ENCODE peak calls at places on chromosomes 12 and 14, in five cellular contexts. One of them, this sample, is unnamed.

GRCh38 chr12:108633534-108634224 is at the start of gene SELPLG:
- DNase-seq in lower lobe of right lung: peak
- DNase-seq in WERI-Rb-1: no peak
- DNase-seq in PC-3: no peak
- DNase-seq in kidney epithelial cell: no peak
- DNase-seq in this sample: peak

GRCh38 chr12:42691991-42692557 is 102.5 kb upstream of the PRICKLE1 start:
- DNase-seq in lower lobe of right lung: no peak
- DNase-seq in WERI-Rb-1: no peak
- DNase-seq in PC-3: no peak
- DNase-seq in kidney epithelial cell: no peak
- DNase-seq in this sample: no peak

GRCh38 chr12:39824505-39825198 is 205.0 kb upstream of the ABCD2 start:
- DNase-seq in lower lobe of right lung: no peak
- DNase-seq in WERI-Rb-1: no peak
- DNase-seq in PC-3: no peak
- DNase-seq in kidney epithelial cell: no peak
- DNase-seq in this sample: no peak

GRCh38 chr14:35374273-35374681 is 30.3 kb downstream of the NFKBIA start:
- DNase-seq in lower lobe of right lung: peak
- DNase-seq in WERI-Rb-1: no peak
- DNase-seq in PC-3: peak
- DNase-seq in kidney epithelial cell: peak
- DNase-seq in this sample: no peak

GRCh38 chr14:91252901-91253794 is 8.6 kb upstream of the GPR68 start:
- DNase-seq in lower lobe of right lung: peak
- DNase-seq in WERI-Rb-1: peak
- DNase-seq in PC-3: peak
- DNase-seq in kidney epithelial cell: no peak
- DNase-seq in this sample: no peak

GRCh38 chr12:26823391-26823790 is 9.6 kb downstream of the ITPR2 start:
- DNase-seq in lower lobe of right lung: no peak
- DNase-seq in WERI-Rb-1: no peak
- DNase-seq in PC-3: peak
- DNase-seq in kidney epithelial cell: no peak
- DNase-seq in this sample: no peak

GRCh38 chr14:59246566-59246965 is 58.1 kb downstream of the DAAM1 start:
- DNase-seq in lower lobe of right lung: no peak
- DNase-seq in WERI-Rb-1: no peak
- DNase-seq in PC-3: peak
- DNase-seq in kidney epithelial cell: no peak
- DNase-seq in this sample: no peak

GRCh38 chr12:113700943-113701342 is 229.3 kb upstream of the LHX5 start:
- DNase-seq in lower lobe of right lung: no peak
- DNase-seq in WERI-Rb-1: no peak
- DNase-seq in PC-3: peak
- DNase-seq in kidney epithelial cell: peak
- DNase-seq in this sample: no peak

GRCh38 chr14:92558319-92558718 is 44.7 kb downstream of the RIN3 start:
- DNase-seq in lower lobe of right lung: no peak
- DNase-seq in WERI-Rb-1: no peak
- DNase-seq in PC-3: no peak
- DNase-seq in kidney epithelial cell: no peak
- DNase-seq in this sample: no peak

GRCh38 chr12:116076399-116076798 is 201.1 kb downstream of the MED13L start:
- DNase-seq in lower lobe of right lung: no peak
- DNase-seq in WERI-Rb-1: no peak
- DNase-seq in PC-3: no peak
- DNase-seq in kidney epithelial cell: no peak
- DNase-seq in this sample: no peak

GRCh38 chr12:129901256-129901655 is 2.6 kb downstream of the TMEM132D start:
- DNase-seq in lower lobe of right lung: no peak
- DNase-seq in WERI-Rb-1: no peak
- DNase-seq in PC-3: no peak
- DNase-seq in kidney epithelial cell: peak
- DNase-seq in this sample: no peak

GRCh38 chr14:75570797-75571196 is 7.6 kb upstream of the FLVCR2 start:
- DNase-seq in lower lobe of right lung: no peak
- DNase-seq in WERI-Rb-1: no peak
- DNase-seq in PC-3: no peak
- DNase-seq in kidney epithelial cell: no peak
- DNase-seq in this sample: no peak

GRCh38 chr12:102562836-102563425 is 82.6 kb upstream of the IGF1 start:
- DNase-seq in lower lobe of right lung: no peak
- DNase-seq in WERI-Rb-1: no peak
- DNase-seq in PC-3: no peak
- DNase-seq in kidney epithelial cell: no peak
- DNase-seq in this sample: no peak

GRCh38 chr12:70960484-70960883 is 39.9 kb upstream of the PTPRR start:
- DNase-seq in lower lobe of right lung: no peak
- DNase-seq in WERI-Rb-1: no peak
- DNase-seq in PC-3: no peak
- DNase-seq in kidney epithelial cell: no peak
- DNase-seq in this sample: no peak

GRCh38 chr14:22386924-22387775 is 201.9 kb downstream of the DAD1 start:
- DNase-seq in lower lobe of right lung: peak
- DNase-seq in WERI-Rb-1: peak
- DNase-seq in PC-3: peak
- DNase-seq in kidney epithelial cell: no peak
- DNase-seq in this sample: peak

GRCh38 chr14:40221428-40221827 is 789.2 kb upstream of the FBXO33 start:
- DNase-seq in lower lobe of right lung: no peak
- DNase-seq in WERI-Rb-1: no peak
- DNase-seq in PC-3: peak
- DNase-seq in kidney epithelial cell: no peak
- DNase-seq in this sample: no peak

GRCh38 chr12:115380509-115381120 is 696.6 kb upstream of the TBX3 start:
- DNase-seq in lower lobe of right lung: no peak
- DNase-seq in WERI-Rb-1: no peak
- DNase-seq in PC-3: no peak
- DNase-seq in kidney epithelial cell: no peak
- DNase-seq in this sample: no peak

GRCh38 chr12:68042212-68042699 is 53.0 kb downstream of the IFNG-AS1 start:
- DNase-seq in lower lobe of right lung: no peak
- DNase-seq in WERI-Rb-1: peak
- DNase-seq in PC-3: no peak
- DNase-seq in kidney epithelial cell: no peak
- DNase-seq in this sample: peak

GRCh38 chr14:98171654-98172053 is 1100.3 kb downstream of the BCL11B start:
- DNase-seq in lower lobe of right lung: no peak
- DNase-seq in WERI-Rb-1: no peak
- DNase-seq in PC-3: no peak
- DNase-seq in kidney epithelial cell: no peak
- DNase-seq in this sample: no peak
- TF ChIP-seq CTCF in lower lobe of right lung: no peak
- TF ChIP-seq CTCF in WERI-Rb-1: no peak
- TF ChIP-seq CTCF in PC-3: no peak
- TF ChIP-seq CTCF in kidney epithelial cell: no peak
- TF ChIP-seq CTCF in this sample: no peak

DNA sequence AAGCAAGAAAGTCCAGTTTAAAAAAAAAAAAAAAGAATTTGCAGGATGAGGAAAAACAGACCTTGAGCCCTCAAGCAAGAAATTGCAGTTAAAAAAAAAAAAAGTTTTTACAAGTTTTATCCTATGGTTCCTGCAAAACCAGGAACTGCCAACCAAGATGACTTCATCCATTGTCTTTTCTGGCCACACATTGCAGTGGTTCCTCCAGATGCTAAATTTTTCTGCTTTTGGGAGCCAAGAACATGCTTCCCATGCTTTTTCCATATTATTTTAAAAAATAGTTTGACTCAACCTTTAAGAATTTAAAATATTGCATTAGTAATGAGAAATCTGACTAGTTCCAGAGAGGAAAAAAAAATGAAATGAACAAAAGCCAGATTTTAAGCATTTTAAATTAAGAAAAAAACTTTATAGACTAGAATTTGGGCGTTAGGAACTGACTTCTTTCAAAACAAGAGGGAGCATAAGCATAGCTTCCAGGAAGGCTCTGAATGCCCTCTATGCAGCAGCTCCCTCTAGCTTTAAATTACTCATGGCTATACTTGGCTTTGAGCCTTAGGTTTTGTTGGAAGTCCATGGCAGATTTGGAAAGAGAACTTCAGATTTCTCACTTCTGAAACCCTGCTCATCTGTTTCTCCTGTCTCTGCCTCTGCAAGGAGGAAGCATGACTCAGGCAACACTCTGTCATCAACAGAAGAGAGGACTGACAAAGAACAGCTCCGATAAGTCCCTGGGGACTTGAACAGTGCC is 124.5 kb downstream of the GPR65 start:
- DNase-seq in lower lobe of right lung: no peak
- DNase-seq in WERI-Rb-1: no peak
- DNase-seq in PC-3: peak
- DNase-seq in kidney epithelial cell: no peak
- DNase-seq in this sample: no peak
- H3K4me3 ChIP-seq in lower lobe of right lung: no peak
- H3K4me3 ChIP-seq in WERI-Rb-1: no peak
- H3K4me3 ChIP-seq in PC-3: no peak
- H3K4me3 ChIP-seq in kidney epithelial cell: no peak
- H3K4me3 ChIP-seq in this sample: no peak

GRCh38 chr12:6916426-6917200 is 2.2 kb downstream of the ENO2 start:
- DNase-seq in lower lobe of right lung: peak
- DNase-seq in WERI-Rb-1: no peak
- DNase-seq in PC-3: no peak
- DNase-seq in kidney epithelial cell: no peak
- DNase-seq in this sample: no peak

GRCh38 chr12:6915023-6915788 is 826 bp downstream of the ENO2 start:
- DNase-seq in lower lobe of right lung: peak
- DNase-seq in WERI-Rb-1: peak
- DNase-seq in PC-3: no peak
- DNase-seq in kidney epithelial cell: no peak
- DNase-seq in this sample: no peak

GRCh38 chr12:6915789-6916285 is 1.5 kb downstream of the ENO2 start:
- DNase-seq in lower lobe of right lung: no peak
- DNase-seq in WERI-Rb-1: no peak
- DNase-seq in PC-3: no peak
- DNase-seq in kidney epithelial cell: no peak
- DNase-seq in this sample: no peak

GRCh38 chr12:6912164-6912956 is 2.0 kb upstream of the ENO2 start:
- DNase-seq in lower lobe of right lung: peak
- DNase-seq in WERI-Rb-1: no peak
- DNase-seq in PC-3: no peak
- DNase-seq in kidney epithelial cell: no peak
- DNase-seq in this sample: no peak

DNA sequence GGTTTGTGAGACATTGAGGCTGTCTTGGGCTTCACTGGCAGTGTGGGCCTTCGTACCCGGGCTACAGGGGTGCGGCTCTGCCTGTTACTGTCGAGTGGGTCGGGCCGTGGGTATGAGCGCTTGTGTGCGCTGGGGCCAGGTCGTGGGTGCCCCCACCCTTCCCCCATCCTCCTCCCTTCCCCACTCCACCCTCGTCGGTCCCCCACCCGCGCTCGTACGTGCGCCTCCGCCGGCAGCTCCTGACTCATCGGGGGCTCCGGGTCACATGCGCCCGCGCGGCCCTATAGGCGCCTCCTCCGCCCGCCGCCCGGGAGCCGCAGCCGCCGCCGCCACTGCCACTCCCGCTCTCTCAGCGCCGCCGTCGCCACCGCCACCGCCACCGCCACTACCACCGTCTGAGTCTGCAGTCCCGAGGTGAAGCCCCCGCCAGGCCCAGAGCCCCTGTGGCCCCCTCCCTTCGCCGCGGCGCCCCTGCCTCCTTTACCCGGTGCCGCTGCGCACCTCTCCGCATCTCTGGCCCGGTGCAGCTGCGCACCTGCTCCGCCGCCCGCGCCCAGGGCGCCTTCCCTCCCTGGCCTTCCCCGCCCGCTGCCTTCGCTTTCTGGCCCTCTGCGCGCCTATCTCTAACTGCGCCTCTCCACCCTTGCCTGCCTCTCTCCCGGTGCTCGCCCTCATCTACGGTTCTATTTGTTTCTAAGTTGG is at the start of gene ENO2:
- DNase-seq in lower lobe of right lung: peak
- DNase-seq in WERI-Rb-1: peak
- DNase-seq in PC-3: peak
- DNase-seq in kidney epithelial cell: no peak
- DNase-seq in this sample: no peak
- TF ChIP-seq CTCF in lower lobe of right lung: no peak
- TF ChIP-seq CTCF in WERI-Rb-1: no peak
- TF ChIP-seq CTCF in PC-3: no peak
- TF ChIP-seq CTCF in kidney epithelial cell: no peak
- TF ChIP-seq CTCF in this sample: no peak

GRCh38 chr12:128458301-128458974 is 191.5 kb downstream of the TMEM132C start:
- DNase-seq in lower lobe of right lung: no peak
- DNase-seq in WERI-Rb-1: no peak
- DNase-seq in PC-3: no peak
- DNase-seq in kidney epithelial cell: no peak
- DNase-seq in this sample: no peak
- H3K4me3 ChIP-seq in lower lobe of right lung: no peak
- H3K4me3 ChIP-seq in WERI-Rb-1: no peak
- H3K4me3 ChIP-seq in PC-3: no peak
- H3K4me3 ChIP-seq in kidney epithelial cell: no peak
- H3K4me3 ChIP-seq in this sample: no peak

GRCh38 chr12:1453801-1454200 is 140.6 kb downstream of the FBXL14 start:
- DNase-seq in lower lobe of right lung: no peak
- DNase-seq in WERI-Rb-1: peak
- DNase-seq in PC-3: no peak
- DNase-seq in kidney epithelial cell: no peak
- DNase-seq in this sample: no peak
- TF ChIP-seq CTCF in lower lobe of right lung: no peak
- TF ChIP-seq CTCF in WERI-Rb-1: no peak
- TF ChIP-seq CTCF in PC-3: no peak
- TF ChIP-seq CTCF in kidney epithelial cell: no peak
- TF ChIP-seq CTCF in this sample: no peak

DNA sequence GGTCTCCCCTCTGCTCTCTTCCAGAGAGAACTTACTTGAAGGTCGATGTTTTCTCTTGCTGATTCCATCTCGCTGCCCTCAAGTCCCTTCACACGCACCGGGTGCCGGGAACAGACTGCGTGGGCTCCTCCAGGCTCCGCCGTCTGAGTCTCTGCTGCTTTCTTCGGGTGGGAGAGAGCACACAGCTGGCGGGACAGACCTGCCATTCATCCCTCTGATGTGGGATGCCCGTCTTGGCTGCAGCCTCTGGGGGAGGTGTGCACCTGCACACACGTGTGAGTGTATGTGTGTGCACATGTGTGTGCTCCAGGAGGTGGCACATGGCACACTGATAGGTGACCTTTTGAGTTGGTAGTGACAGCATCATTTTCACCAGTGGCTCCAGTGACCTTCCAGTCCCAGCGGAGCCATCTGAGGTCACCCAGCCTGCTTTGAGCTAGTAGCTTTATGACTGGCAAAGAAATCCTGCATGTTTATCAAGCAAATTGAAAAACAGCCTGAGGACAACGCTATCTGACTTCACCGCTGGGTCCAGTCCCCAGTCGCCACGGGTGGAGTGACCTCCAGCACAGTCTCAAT is at the start of gene NINJ2:
- DNase-seq in lower lobe of right lung: no peak
- DNase-seq in WERI-Rb-1: no peak
- DNase-seq in PC-3: no peak
- DNase-seq in kidney epithelial cell: no peak
- DNase-seq in this sample: no peak
- H3K4me3 ChIP-seq in lower lobe of right lung: peak
- H3K4me3 ChIP-seq in WERI-Rb-1: no peak
- H3K4me3 ChIP-seq in PC-3: no peak
- H3K4me3 ChIP-seq in kidney epithelial cell: no peak
- H3K4me3 ChIP-seq in this sample: peak

This sample was measured in GM12864.